ENCODE peak calls at places on chromosomes 13 and 19, in five cellular contexts. One of them, this sample, is unnamed.
A peak's percentile ranks its signal among the peaks of the same experiment; 100 is the strongest.

GRCh38 chr19:40398417-40399056 is 8.6 kb upstream of the HIPK4 start:
- DNase-seq in anterior cingulate cortex: no peak
- DNase-seq in left lung: peak; percentile 76
- DNase-seq in AG10803: no peak
- DNase-seq in AG09319: no peak
- DNase-seq in this sample: peak; percentile 55

GRCh38 chr13:99980201-99981114 is 1.1 kb upstream of the ZIC2 start:
- DNase-seq in anterior cingulate cortex: peak; percentile 54
- DNase-seq in left lung: peak; percentile 60
- DNase-seq in AG10803: peak; percentile 60
- DNase-seq in AG09319: peak; percentile 5
- DNase-seq in this sample: peak; percentile 44

GRCh38 chr13:105406551-105406950 is 1128.9 kb downstream of the EFNB2 start:
- DNase-seq in anterior cingulate cortex: no peak
- DNase-seq in left lung: no peak
- DNase-seq in AG10803: no peak
- DNase-seq in AG09319: no peak
- DNase-seq in this sample: no peak

GRCh38 chr13:34555988-34556387 is 386.1 kb upstream of the NBEA start:
- DNase-seq in anterior cingulate cortex: no peak
- DNase-seq in left lung: no peak
- DNase-seq in AG10803: no peak
- DNase-seq in AG09319: no peak
- DNase-seq in this sample: no peak

GRCh38 chr19:42051166-42052115 is 18.6 kb downstream of the GRIK5 start:
- DNase-seq in anterior cingulate cortex: no peak
- DNase-seq in left lung: no peak
- DNase-seq in AG10803: no peak
- DNase-seq in AG09319: no peak
- DNase-seq in this sample: peak; percentile 17

GRCh38 chr13:66076417-66076816 is 1153.7 kb downstream of the PCDH9 start:
- DNase-seq in anterior cingulate cortex: no peak
- DNase-seq in left lung: no peak
- DNase-seq in AG10803: peak; percentile 1
- DNase-seq in AG09319: no peak
- DNase-seq in this sample: no peak

GRCh38 chr19:2270157-2270571 is 11.8 kb downstream of the PEAK3 start:
- DNase-seq in anterior cingulate cortex: no peak
- DNase-seq in left lung: peak; percentile 64
- DNase-seq in AG10803: peak; percentile 42
- DNase-seq in AG09319: no peak
- DNase-seq in this sample: no peak

GRCh38 chr13:59458908-59459579 is 704.7 kb downstream of the DIAPH3 start:
- DNase-seq in anterior cingulate cortex: no peak
- DNase-seq in left lung: no peak
- DNase-seq in AG10803: peak; percentile 33
- DNase-seq in AG09319: peak; percentile 29
- DNase-seq in this sample: no peak

GRCh38 chr19:38030681-38031422 is 123.8 kb downstream of the SIPA1L3 start:
- DNase-seq in anterior cingulate cortex: no peak
- DNase-seq in left lung: no peak
- DNase-seq in AG10803: no peak
- DNase-seq in AG09319: no peak
- DNase-seq in this sample: no peak

GRCh38 chr13:30752991-30753616 is 17.8 kb downstream of the ALOX5AP start:
- DNase-seq in anterior cingulate cortex: no peak
- DNase-seq in left lung: no peak
- DNase-seq in AG10803: no peak
- DNase-seq in AG09319: no peak
- DNase-seq in this sample: no peak

GRCh38 chr19:38898788-38899446 is 501 bp downstream of the SIRT2 start:
- DNase-seq in anterior cingulate cortex: no peak
- DNase-seq in left lung: no peak
- DNase-seq in AG10803: peak; percentile 21
- DNase-seq in AG09319: no peak
- DNase-seq in this sample: peak; percentile 35

GRCh38 chr13:33526718-33527117 is 241.2 kb upstream of the STARD13 start:
- DNase-seq in anterior cingulate cortex: no peak
- DNase-seq in left lung: no peak
- DNase-seq in AG10803: no peak
- DNase-seq in AG09319: no peak
- DNase-seq in this sample: no peak

GRCh38 chr19:5966215-5966614 is 11.7 kb downstream of the RANBP3 start:
- DNase-seq in anterior cingulate cortex: no peak
- DNase-seq in left lung: no peak
- DNase-seq in AG10803: peak; percentile 85
- DNase-seq in AG09319: no peak
- DNase-seq in this sample: no peak

GRCh38 chr19:48872884-48873475 is 759 bp downstream of the PPP1R15A start:
- DNase-seq in anterior cingulate cortex: peak; percentile 69
- DNase-seq in left lung: peak; percentile 88
- DNase-seq in AG10803: peak; percentile 95
- DNase-seq in AG09319: peak; percentile 89
- DNase-seq in this sample: peak; percentile 95

GRCh38 chr13:73399347-73400216 is 340.8 kb downstream of the KLF5 start:
- DNase-seq in anterior cingulate cortex: no peak
- DNase-seq in left lung: no peak
- DNase-seq in AG10803: no peak
- DNase-seq in AG09319: no peak
- DNase-seq in this sample: peak; percentile 87

GRCh38 chr13:79593121-79593520 is 112.2 kb downstream of the NDFIP2 start:
- DNase-seq in anterior cingulate cortex: no peak
- DNase-seq in left lung: no peak
- DNase-seq in AG10803: peak; percentile 6
- DNase-seq in AG09319: no peak
- DNase-seq in this sample: no peak

GRCh38 chr19:38152461-38153379 is 71.3 kb downstream of the DPF1 start:
- DNase-seq in anterior cingulate cortex: no peak
- DNase-seq in left lung: no peak
- DNase-seq in AG10803: no peak
- DNase-seq in AG09319: no peak
- DNase-seq in this sample: no peak

GRCh38 chr19:17865364-17866311 is 5.9 kb downstream of the RPL18A start:
- DNase-seq in anterior cingulate cortex: no peak
- DNase-seq in left lung: no peak
- DNase-seq in AG10803: no peak
- DNase-seq in AG09319: no peak
- DNase-seq in this sample: peak; percentile 90

GRCh38 chr19:2097330-2098327 is 914 bp downstream of the IZUMO4 start:
- DNase-seq in anterior cingulate cortex: no peak
- DNase-seq in left lung: peak; percentile 52
- DNase-seq in AG10803: no peak
- DNase-seq in AG09319: no peak
- DNase-seq in this sample: no peak

GRCh38 chr19:11159598-11160001 is 4.0 kb upstream of the SPC24 start:
- DNase-seq in anterior cingulate cortex: no peak
- DNase-seq in left lung: no peak
- DNase-seq in AG10803: no peak
- DNase-seq in AG09319: no peak
- DNase-seq in this sample: no peak

GRCh38 chr19:5336195-5336965 is 4.2 kb downstream of the PTPRS start:
- DNase-seq in anterior cingulate cortex: no peak
- DNase-seq in left lung: no peak
- DNase-seq in AG10803: no peak
- DNase-seq in AG09319: no peak
- DNase-seq in this sample: no peak

GRCh38 chr19:30752201-30752600 is 380.0 kb downstream of the ZNF536 start:
- DNase-seq in anterior cingulate cortex: no peak
- DNase-seq in left lung: no peak
- DNase-seq in AG10803: no peak
- DNase-seq in AG09319: no peak
- DNase-seq in this sample: no peak

GRCh38 chr13:43364210-43365041 is 341.0 kb downstream of the DNAJC15 start:
- DNase-seq in anterior cingulate cortex: no peak
- DNase-seq in left lung: no peak
- DNase-seq in AG10803: peak; percentile 69
- DNase-seq in AG09319: no peak
- DNase-seq in this sample: no peak

GRCh38 chr19:40453151-40453735 is 9.1 kb upstream of the SERTAD3 start:
- DNase-seq in anterior cingulate cortex: no peak
- DNase-seq in left lung: no peak
- DNase-seq in AG10803: peak; percentile 23
- DNase-seq in AG09319: no peak
- DNase-seq in this sample: no peak

GRCh38 chr19:49407079-49407478 is 16.2 kb downstream of the PTH2 start:
- DNase-seq in anterior cingulate cortex: no peak
- DNase-seq in left lung: no peak
- DNase-seq in AG10803: no peak
- DNase-seq in AG09319: no peak
- DNase-seq in this sample: no peak

GRCh38 chr19:56333506-56333905 is 18.9 kb upstream of the ZSCAN5A start:
- DNase-seq in anterior cingulate cortex: no peak
- DNase-seq in left lung: no peak
- DNase-seq in AG10803: peak; percentile 65
- DNase-seq in AG09319: peak; percentile 3
- DNase-seq in this sample: peak; percentile 68

GRCh38 chr19:10544753-10545251 is 1.1 kb downstream of the ATG4D start:
- DNase-seq in anterior cingulate cortex: no peak
- DNase-seq in left lung: no peak
- DNase-seq in AG10803: no peak
- DNase-seq in AG09319: no peak
- DNase-seq in this sample: peak; percentile 79

GRCh38 chr19:15010497-15011255 is 31.0 kb upstream of the SLC1A6 start:
- DNase-seq in anterior cingulate cortex: no peak
- DNase-seq in left lung: no peak
- DNase-seq in AG10803: no peak
- DNase-seq in AG09319: no peak
- DNase-seq in this sample: no peak

GRCh38 chr19:55258476-55258827 is 365 bp downstream of the PPP6R1 start:
- DNase-seq in anterior cingulate cortex: peak; percentile 35
- DNase-seq in left lung: no peak
- DNase-seq in AG10803: no peak
- DNase-seq in AG09319: no peak
- DNase-seq in this sample: no peak

GRCh38 chr13:87234981-87235380 is 436.2 kb upstream of the SLITRK5 start:
- DNase-seq in anterior cingulate cortex: no peak
- DNase-seq in left lung: no peak
- DNase-seq in AG10803: peak; percentile 0
- DNase-seq in AG09319: no peak
- DNase-seq in this sample: no peak

GRCh38 chr19:45179063-45179847 is 671 bp downstream of the BLOC1S3 start:
- DNase-seq in anterior cingulate cortex: no peak
- DNase-seq in left lung: peak; percentile 44
- DNase-seq in AG10803: peak; percentile 46
- DNase-seq in AG09319: no peak
- DNase-seq in this sample: no peak

GRCh38 chr13:112859817-112860190 is 109.2 kb upstream of the MCF2L start:
- DNase-seq in anterior cingulate cortex: no peak
- DNase-seq in left lung: no peak
- DNase-seq in AG10803: peak; percentile 6
- DNase-seq in AG09319: no peak
- DNase-seq in this sample: no peak

GRCh38 chr19:3873151-3873550 is 4.3 kb upstream of the ZFR2 start:
- DNase-seq in anterior cingulate cortex: no peak
- DNase-seq in left lung: no peak
- DNase-seq in AG10803: no peak
- DNase-seq in AG09319: no peak
- DNase-seq in this sample: no peak

GRCh38 chr13:98340026-98340425 is 163.0 kb upstream of the RNF113B start:
- DNase-seq in anterior cingulate cortex: no peak
- DNase-seq in left lung: no peak
- DNase-seq in AG10803: no peak
- DNase-seq in AG09319: peak; percentile 5
- DNase-seq in this sample: no peak

GRCh38 chr19:50384685-50385535 is 763 bp downstream of the POLD1 start:
- DNase-seq in anterior cingulate cortex: no peak
- DNase-seq in left lung: peak; percentile 59
- DNase-seq in AG10803: peak; percentile 13
- DNase-seq in AG09319: no peak
- DNase-seq in this sample: no peak

GRCh38 chr19:12052057-12052570 is 647 bp downstream of the ZNF878 start:
- DNase-seq in anterior cingulate cortex: no peak
- DNase-seq in left lung: no peak
- DNase-seq in AG10803: no peak
- DNase-seq in AG09319: no peak
- DNase-seq in this sample: peak; percentile 9

This sample was measured in small intestine.